ENCODE peak calls at places on chromosomes 7 and 10, in nine cellular contexts. O is NB4; H is hippocampal formation; D is upper lobe of right lung; Q is amniotic stem cell; J is activated CD4-positive, CD25-positive, alpha-beta regulatory T cell; Z is SJSA1; Y is Caki2; K is fibroblast of pulmonary artery. L is an unnamed sample.

GRCh38 chr7:48424731-48425130 is 253.5 kb downstream of the ABCA13 start:
- DNase-seq in Y (peak), J (no peak), Q (no peak), D (no peak), K (no peak), H (no peak), Z (no peak), O (peak), L (no peak)

GRCh38 chr7:41292457-41292856 is 410.4 kb downstream of the INHBA start:
- DNase-seq in Y (no peak), J (no peak), D (no peak), O (no peak), Z (no peak), H (no peak), K (no peak), Q (no peak), L (no peak)

GRCh38 chr7:92740713-92741126 is 95.7 kb downstream of the CDK6 start:
- DNase-seq in Z (peak), J (no peak), Q (peak), Y (peak), D (no peak), K (peak), H (no peak), O (no peak), L (no peak)

GRCh38 chr10:105950410-105950809 is 1214.1 kb downstream of the SORCS1 start:
- DNase-seq in Q (peak), D (no peak), H (peak), Z (no peak), Y (peak), K (peak), J (no peak), O (peak), L (peak)

GRCh38 chr7:113085781-113086390 is 741 bp downstream of the GPR85 start:
- DNase-seq in K (peak), Q (no peak), O (peak), Y (no peak), D (no peak), Z (no peak), H (no peak), J (no peak), L (no peak)

GRCh38 chr10:119817991-119818888 is 54.4 kb downstream of the MCMBP start:
- DNase-seq in K (peak), Z (no peak), Y (no peak), O (no peak), Q (no peak), D (peak), J (no peak), H (no peak), L (peak)

GRCh38 chr7:44379366-44380178 is 54.2 kb upstream of the CAMK2B start:
- DNase-seq in Q (no peak), D (no peak), Y (peak), H (no peak), Z (peak), K (peak), O (no peak), J (no peak), L (no peak)

GRCh38 chr7:45145881-45146280 is 11.7 kb upstream of the RAMP3 start:
- DNase-seq in Q (no peak), Z (no peak), O (no peak), K (no peak), J (no peak), Y (no peak), H (no peak), D (peak), L (no peak)

GRCh38 chr7:157668884-157669767 is 332.3 kb downstream of the DNAJB6 start:
- DNase-seq in Z (no peak), H (no peak), Y (no peak), D (peak), Q (no peak), O (peak), K (no peak), J (no peak), L (no peak)

GRCh38 chr10:123392182-123392930 is 238.2 kb downstream of the BUB3 start:
- DNase-seq in Q (no peak), Z (no peak), K (no peak), Y (no peak), J (no peak), D (no peak), O (peak), H (no peak), L (no peak)

GRCh38 chr10:118930614-118931013 is 98.9 kb upstream of the NANOS1 start:
- DNase-seq in D (no peak), J (no peak), Z (no peak), K (no peak), Q (no peak), O (no peak), H (no peak), Y (no peak), L (no peak)

GRCh38 chr7:134470864-134471263 is 12.0 kb upstream of the AKR1B1 start:
- DNase-seq in D (no peak), Z (peak), Y (peak), J (no peak), Q (no peak), O (peak), H (no peak), K (peak), L (no peak)

L was measured in smooth muscle cell of the brain vasculature.